ENCODE peak calls at places on chromosome 7, in five cellular contexts. A is GM13976, S is upper lobe of right lung, F is heart left ventricle, H is adrenal gland. N is an unnamed sample.

GRCh38 chr7:15737586-15737985 is 51.1 kb upstream of the MEOX2 start:
- DNase-seq in A (no peak), S (no peak), F (no peak), H (no peak), N (no peak)

GRCh38 chr7:5417106-5418071 is 6.2 kb downstream of the TNRC18 start:
- DNase-seq in A (peak), S (peak), F (no peak), H (no peak), N (no peak)

GRCh38 chr7:70387197-70387596 is 744.7 kb upstream of the GALNT17 start:
- DNase-seq in A (no peak), S (no peak), F (no peak), H (peak), N (no peak)

GRCh38 chr7:151117565-151117964 is 31.3 kb downstream of the AGAP3 start:
- DNase-seq in A (no peak), S (no peak), F (no peak), H (no peak), N (peak)

GRCh38 chr7:130877676-130878305 is 143.8 kb upstream of the KLF14 start:
- DNase-seq in A (no peak), S (no peak), F (no peak), H (no peak), N (no peak)

GRCh38 chr7:78562191-78562590 is 763.6 kb downstream of the PHTF2 start:
- DNase-seq in A (no peak), S (no peak), F (no peak), H (no peak), N (no peak)

GRCh38 chr7:110442386-110442837 is 648.5 kb upstream of the LRRN3 start:
- DNase-seq in A (peak), S (no peak), F (no peak), H (peak), N (peak)

GRCh38 chr7:113083132-113083833 is 3.3 kb downstream of the GPR85 start:
- DNase-seq in A (no peak), S (no peak), F (no peak), H (no peak), N (no peak)

GRCh38 chr7:32680259-32681173 is 185.2 kb downstream of the AVL9 start:
- DNase-seq in A (no peak), S (no peak), F (no peak), H (no peak), N (peak)

GRCh38 chr7:49644402-49645166 is 128.9 kb upstream of the VWC2 start:
- DNase-seq in A (no peak), S (no peak), F (no peak), H (no peak), N (no peak)

GRCh38 chr7:49643750-49644149 is 129.7 kb upstream of the VWC2 start:
- DNase-seq in A (no peak), S (no peak), F (no peak), H (no peak), N (no peak)

GRCh38 chr7:49643321-49643720 is 130.1 kb upstream of the VWC2 start:
- DNase-seq in A (no peak), S (no peak), F (peak), H (no peak), N (no peak)

GRCh38 chr7:49639808-49640207 is 133.6 kb upstream of the VWC2 start:
- DNase-seq in A (no peak), S (no peak), F (no peak), H (no peak), N (no peak)

GRCh38 chr7:49645296-49645695 is 128.1 kb upstream of the VWC2 start:
- DNase-seq in A (no peak), S (no peak), F (no peak), H (no peak), N (no peak)
- TF ChIP-seq CTCF in A (no peak), S (no peak), F (no peak), H (no peak), N (no peak)

DNA sequence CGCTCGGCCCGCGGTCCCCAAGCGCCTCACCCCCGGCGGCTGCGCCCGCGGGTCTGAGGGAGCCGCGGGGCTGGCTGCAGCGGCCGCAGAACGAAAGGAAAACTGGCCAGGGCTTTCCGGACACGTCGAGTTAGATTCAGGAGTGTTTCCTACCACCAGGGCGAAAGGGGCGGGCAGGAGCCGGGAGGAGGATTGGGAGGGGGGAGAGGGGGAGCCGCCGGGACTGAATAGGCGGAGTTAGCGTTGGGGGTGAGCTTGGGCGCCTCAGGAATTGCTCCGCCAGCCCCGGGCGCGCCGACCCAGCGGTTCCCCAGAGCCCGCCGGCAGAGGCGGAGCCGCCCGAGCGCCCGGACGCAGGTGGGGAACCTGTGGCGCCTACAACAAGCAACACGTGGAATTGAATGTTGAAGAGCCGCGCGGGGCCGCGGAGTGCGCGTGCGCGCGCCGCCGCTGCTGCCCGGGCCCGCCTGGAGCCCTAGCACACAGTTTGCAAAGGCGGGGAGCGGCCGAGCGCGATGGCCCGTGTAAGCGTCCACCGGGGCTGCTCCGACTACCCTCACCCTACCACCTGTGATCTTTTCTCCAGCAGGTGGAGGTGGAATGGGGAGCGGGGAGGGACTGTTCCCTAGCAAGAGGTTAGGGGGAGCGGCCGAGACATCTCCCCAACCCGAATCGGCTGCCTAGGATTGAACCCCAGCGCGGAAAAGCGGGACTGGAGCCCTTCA is at the start of gene CADPS2:
- DNase-seq in A (peak), S (peak), F (peak), H (peak), N (peak)
- TF ChIP-seq CTCF in A (no peak), S (peak), F (peak), H (peak), N (no peak)

GRCh38 chr7:106456339-106456738 is 171.6 kb upstream of the NAMPT start:
- DNase-seq in A (no peak), S (no peak), F (no peak), H (no peak), N (no peak)
- TF ChIP-seq CTCF in A (no peak), S (no peak), F (no peak), H (no peak), N (no peak)

DNA sequence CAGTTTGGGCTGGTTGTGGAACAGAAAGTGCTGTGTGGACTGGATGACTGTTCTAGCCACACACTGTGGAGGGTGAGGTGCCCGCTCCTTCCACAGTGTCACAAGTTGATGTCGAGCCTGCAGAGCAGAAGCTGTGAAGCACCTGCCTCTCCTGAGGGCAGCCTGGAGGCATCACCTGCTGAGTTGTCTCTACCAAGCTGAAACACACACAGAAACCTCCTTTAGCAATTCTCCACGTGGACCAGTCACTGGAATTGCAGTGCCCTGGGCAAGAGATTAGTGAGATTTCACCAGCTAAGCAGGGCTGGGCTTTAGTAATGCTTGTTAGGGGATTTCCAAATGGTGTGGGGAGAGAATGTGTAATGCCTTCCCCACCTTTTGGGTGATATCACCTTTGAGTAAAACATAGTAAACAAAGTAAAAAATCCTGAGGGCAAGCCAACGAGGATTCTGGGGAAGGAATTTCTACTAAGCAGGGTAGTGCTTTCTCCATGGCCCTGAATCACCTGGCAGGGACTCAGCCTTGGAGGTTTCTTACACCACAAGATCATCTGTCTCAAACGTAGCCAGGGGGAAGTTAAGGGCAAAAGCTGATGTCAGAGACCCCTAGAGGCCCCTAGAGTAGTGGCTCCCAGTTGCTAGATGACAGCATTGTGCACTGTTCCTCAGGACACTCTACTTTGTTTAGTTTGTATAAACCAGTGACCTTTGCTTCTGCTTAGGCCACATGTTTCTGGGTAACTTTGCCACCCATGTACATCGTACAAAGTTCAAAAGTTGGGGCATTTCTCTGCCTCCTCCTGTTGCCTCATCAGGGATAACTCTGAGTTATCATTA is 233.1 kb upstream of the IGFBP3 start:
- DNase-seq in A (no peak), S (no peak), F (no peak), H (no peak), N (peak)
- TF ChIP-seq CTCF in A (no peak), S (no peak), F (no peak), H (no peak), N (no peak)

GRCh38 chr7:117034851-117035462 is 81.7 kb downstream of the ST7 start:
- DNase-seq in A (no peak), S (no peak), F (no peak), H (no peak), N (no peak)

GRCh38 chr7:117036034-117036669 is 82.9 kb downstream of the ST7 start:
- DNase-seq in A (no peak), S (no peak), F (no peak), H (no peak), N (no peak)

GRCh38 chr7:117036836-117037235 is 83.5 kb downstream of the ST7 start:
- DNase-seq in A (no peak), S (no peak), F (peak), H (no peak), N (no peak)

GRCh38 chr7:117032810-117033209 is 79.5 kb downstream of the ST7 start:
- DNase-seq in A (no peak), S (no peak), F (no peak), H (no peak), N (no peak)

GRCh38 chr7:117035463-117035862 is 82.2 kb downstream of the ST7 start:
- DNase-seq in A (no peak), S (no peak), F (no peak), H (no peak), N (no peak)
- TF ChIP-seq CTCF in A (no peak), S (no peak), F (no peak), H (no peak), N (no peak)

DNA sequence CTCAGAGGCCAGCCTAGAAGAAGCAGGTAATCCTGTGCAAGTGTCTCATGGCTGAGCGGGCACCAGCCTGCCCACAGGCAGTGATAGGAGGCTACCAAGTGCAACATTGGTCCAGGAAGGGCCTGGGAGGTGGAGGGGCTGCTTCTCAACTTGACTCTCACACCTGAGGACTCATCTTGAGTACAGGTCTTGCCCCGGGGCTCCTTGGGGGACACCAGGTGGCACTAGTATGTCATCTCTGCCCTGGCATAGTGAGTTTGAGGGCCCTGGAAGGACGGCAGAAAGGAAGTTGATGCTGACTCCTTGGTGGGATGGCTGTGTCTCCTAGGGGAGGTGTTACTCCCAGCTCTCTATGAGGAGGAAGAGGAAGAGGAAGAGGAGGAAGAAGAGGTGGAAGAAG is 2.3 kb downstream of the CCDC136 start:
- DNase-seq in A (peak), S (no peak), F (no peak), H (no peak), N (peak)
- TF ChIP-seq CTCF in A (peak), S (no peak), F (no peak), H (no peak), N (peak)

GRCh38 chr7:140174217-140174616 is 2.6 kb downstream of the KDM7A start:
- DNase-seq in A (no peak), S (no peak), F (no peak), H (no peak), N (no peak)

GRCh38 chr7:140170375-140170774 is 6.4 kb downstream of the KDM7A start:
- DNase-seq in A (no peak), S (no peak), F (no peak), H (no peak), N (no peak)

GRCh38 chr7:140165422-140165821 is 11.4 kb downstream of the KDM7A start:
- DNase-seq in A (no peak), S (no peak), F (no peak), H (no peak), N (peak)

GRCh38 chr7:140168816-140169215 is 8.0 kb downstream of the KDM7A start:
- DNase-seq in A (no peak), S (no peak), F (no peak), H (no peak), N (no peak)
- TF ChIP-seq CTCF in A (no peak), S (no peak), F (no peak), H (no peak), N (no peak)

GRCh38 chr7:91869661-91870060 is 10.8 kb downstream of the MTERF1 start:
- DNase-seq in A (no peak), S (no peak), F (no peak), H (no peak), N (no peak)

GRCh38 chr7:91872069-91872468 is 8.4 kb downstream of the MTERF1 start:
- DNase-seq in A (no peak), S (no peak), F (no peak), H (no peak), N (no peak)

GRCh38 chr7:91864070-91864469 is 16.4 kb downstream of the MTERF1 start:
- DNase-seq in A (no peak), S (no peak), F (no peak), H (no peak), N (no peak)

GRCh38 chr7:91866599-91867148 is 13.8 kb downstream of the MTERF1 start:
- DNase-seq in A (no peak), S (no peak), F (no peak), H (no peak), N (no peak)
- TF ChIP-seq CTCF in A (no peak), S (no peak), F (no peak), H (no peak), N (no peak)

GRCh38 chr7:134316539-134317344 is at the start of gene SLC35B4:
- DNase-seq in A (peak), S (peak), F (peak), H (peak), N (peak)
- TF ChIP-seq CTCF in A (no peak), S (peak), F (peak), H (peak), N (peak)

DNA sequence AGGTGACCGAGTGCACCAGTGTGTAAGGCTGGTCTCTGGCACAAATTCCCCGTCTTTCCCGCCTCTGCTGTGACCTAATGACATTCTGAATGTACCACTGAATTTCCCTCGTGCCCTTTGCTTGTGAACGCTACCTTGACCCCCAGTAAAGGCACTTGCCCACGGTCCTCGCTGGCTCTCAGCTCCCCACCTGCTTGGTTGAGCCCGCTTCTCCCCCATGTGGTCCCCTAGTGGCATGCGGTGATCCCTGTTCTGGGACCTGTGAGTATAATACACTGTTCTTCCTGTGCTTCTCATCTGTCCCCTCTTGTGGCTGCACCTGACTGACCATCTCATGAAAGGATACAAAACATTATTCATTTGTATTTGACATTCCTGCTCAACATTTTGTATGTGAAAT is 495.7 kb downstream of the INHBA start:
- DNase-seq in A (no peak), S (no peak), F (no peak), H (no peak), N (no peak)
- TF ChIP-seq CTCF in A (no peak), S (no peak), F (no peak), H (no peak), N (no peak)

N was measured in activated CD8-positive, alpha-beta T cell treated with anti-CD3 and anti-CD28 coated beads for 36 hours.